ENCODE peak calls at places on chromosomes 3 and 15, in nine cellular contexts. O, J, W, S, D, I, F, L and R are unnamed samples.

GRCh38 chr3:32296251-32297204 is 58.0 kb downstream of the CMTM8 start:
- DNase-seq in S (peak), O (peak), F (peak), W (peak), J (no peak), D (peak), L (peak), I (no peak), R (peak)

GRCh38 chr3:52034651-52035050 is 21.7 kb downstream of the DUSP7 start:
- DNase-seq in I (no peak), J (no peak), D (no peak), F (no peak), L (no peak), W (no peak), O (no peak), S (no peak), R (no peak)

GRCh38 chr15:89430530-89431341 is 65.6 kb downstream of the RHCG start:
- DNase-seq in D (peak), L (peak), I (no peak), J (peak), W (peak), S (peak), F (peak), O (no peak), R (peak)

GRCh38 chr3:65827076-65827475 is 211.6 kb downstream of the MAGI1 start:
- DNase-seq in S (no peak), O (no peak), W (no peak), F (no peak), I (no peak), J (no peak), L (no peak), D (no peak), R (no peak)

GRCh38 chr3:71406945-71407629 is 176.4 kb downstream of the FOXP1 start:
- DNase-seq in F (no peak), L (no peak), S (no peak), D (no peak), J (no peak), W (no peak), O (peak), I (no peak), R (no peak)

GRCh38 chr3:77147836-77148578 is 108.1 kb downstream of the ROBO2 start:
- DNase-seq in L (no peak), W (no peak), F (no peak), D (no peak), J (no peak), I (no peak), O (no peak), S (no peak), R (no peak)

GRCh38 chr3:171204942-171205341 is 178.4 kb upstream of the SLC2A2 start:
- DNase-seq in S (no peak), I (no peak), W (no peak), O (no peak), L (no peak), D (no peak), F (no peak), J (no peak), R (no peak)

GRCh38 chr15:41568350-41569017 is 9.5 kb downstream of the TYRO3 start:
- DNase-seq in F (peak), D (no peak), W (no peak), O (no peak), L (peak), I (no peak), J (no peak), S (peak), R (no peak)

GRCh38 chr3:149258298-149258697 is 36.7 kb upstream of the CP start:
- DNase-seq in F (no peak), W (peak), J (no peak), L (no peak), I (no peak), S (no peak), O (no peak), D (no peak), R (no peak)

GRCh38 chr15:52368402-52368801 is 72.8 kb upstream of the MYO5C start:
- DNase-seq in S (no peak), W (no peak), D (no peak), I (no peak), J (no peak), L (no peak), O (no peak), F (no peak), R (no peak)

GRCh38 chr15:40290540-40291087 is 7.8 kb upstream of the ANKRD63 start:
- DNase-seq in J (no peak), I (no peak), S (no peak), O (no peak), W (no peak), D (no peak), L (no peak), F (no peak), R (no peak)

GRCh38 chr15:80442728-80443403 is 38.7 kb downstream of the ARNT2 start:
- DNase-seq in F (no peak), D (no peak), S (no peak), W (no peak), L (no peak), O (no peak), J (no peak), I (no peak), R (no peak)

GRCh38 chr15:74695597-74696397 is at the start of gene EDC3:
- DNase-seq in F (peak), W (peak), L (peak), J (peak), D (peak), O (peak), S (peak), I (peak), R (peak)

GRCh38 chr15:70851889-70852288 is 2.1 kb downstream of the LARP6 start:
- DNase-seq in J (no peak), L (no peak), S (no peak), W (no peak), I (no peak), D (no peak), F (no peak), O (no peak), R (no peak)

GRCh38 chr15:91132079-91132478 is 32.0 kb downstream of the SV2B start:
- DNase-seq in D (no peak), S (no peak), W (no peak), I (no peak), F (no peak), J (no peak), O (no peak), L (no peak), R (no peak)

DNA sequence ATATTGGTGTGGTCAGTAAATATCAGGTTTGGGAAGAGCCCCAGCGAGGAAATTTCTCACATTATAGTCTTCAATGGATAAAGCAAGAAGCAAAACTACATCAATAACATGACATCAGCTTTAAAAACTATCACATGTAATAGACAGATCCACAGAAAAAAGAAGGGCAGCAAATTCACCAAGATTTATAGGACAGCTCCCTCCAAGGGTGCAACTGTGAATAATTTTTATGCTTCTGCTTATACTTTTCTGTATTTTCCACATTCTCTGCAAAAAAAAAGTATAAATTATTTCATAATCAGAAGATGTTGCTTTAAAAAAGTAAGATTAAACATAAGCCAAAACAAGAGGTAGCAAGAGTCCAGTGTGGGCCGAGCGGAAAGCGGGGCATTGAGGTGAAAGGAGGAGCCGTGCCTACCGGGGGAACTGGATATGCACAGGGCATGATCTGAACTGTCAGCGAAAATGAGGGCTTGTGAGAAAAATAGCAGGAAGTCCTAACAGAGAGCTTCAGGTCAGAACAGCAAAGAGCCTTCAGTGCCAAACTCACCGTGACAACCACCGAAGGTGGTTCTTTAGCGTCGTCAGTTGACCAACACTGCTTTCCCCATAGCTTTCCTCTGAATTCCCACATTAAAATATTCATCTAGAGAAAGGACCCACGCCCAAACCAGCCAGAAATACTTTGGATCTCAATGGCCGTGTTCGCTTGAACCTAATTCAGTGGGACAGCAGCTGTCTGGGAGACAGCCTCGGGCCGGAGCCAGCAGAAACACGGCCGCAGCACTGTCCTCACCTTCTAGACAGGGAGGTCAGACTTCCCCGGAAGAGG is 59.9 kb downstream of the FAM174B start:
- DNase-seq in O (no peak), D (no peak), I (no peak), W (no peak), J (no peak), S (no peak), L (no peak), F (no peak), R (no peak)
- TF ChIP-seq CTCF in O (no peak), D (no peak), I (no peak), W (no peak), J (no peak), S (no peak), L (no peak), F (no peak), R (peak)

GRCh38 chr3:7632305-7632704 is 771.4 kb downstream of the GRM7 start:
- DNase-seq in O (no peak), J (no peak), L (no peak), S (no peak), D (no peak), I (no peak), F (no peak), W (no peak), R (no peak)

GRCh38 chr3:7637694-7638093 is 776.8 kb downstream of the GRM7 start:
- DNase-seq in O (no peak), J (no peak), F (no peak), I (no peak), W (no peak), D (no peak), L (no peak), S (no peak), R (no peak)

GRCh38 chr3:7640787-7641186 is 779.9 kb downstream of the GRM7 start:
- DNase-seq in L (no peak), O (no peak), W (no peak), S (no peak), F (no peak), J (no peak), D (no peak), I (no peak), R (no peak)

GRCh38 chr3:7638103-7638502 is 777.2 kb downstream of the GRM7 start:
- DNase-seq in O (no peak), D (no peak), S (no peak), W (no peak), J (no peak), F (no peak), L (no peak), I (no peak), R (no peak)
- TF ChIP-seq CTCF in O (no peak), D (no peak), S (no peak), W (no peak), J (no peak), F (no peak), L (no peak), I (no peak), R (no peak)

DNA sequence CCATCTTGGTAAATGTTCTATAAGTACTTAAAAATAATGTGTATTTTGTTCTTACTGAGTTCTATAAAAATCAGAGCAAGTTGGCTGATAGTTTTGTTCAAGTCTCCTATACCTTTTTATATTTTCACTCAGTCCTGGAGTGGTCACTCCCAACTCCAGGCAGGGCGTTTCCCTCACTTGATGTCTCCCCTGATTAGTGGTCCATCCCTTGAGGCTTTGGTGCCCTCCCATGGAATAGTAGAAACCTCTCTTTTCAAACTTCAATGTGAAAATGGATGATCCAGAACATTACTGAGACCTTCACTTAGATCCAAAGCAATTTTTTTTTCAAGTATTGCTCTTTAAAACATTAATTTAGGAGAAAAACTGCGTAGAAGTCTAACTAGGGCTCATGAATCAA is 25.0 kb upstream of the SCN10A start:
- DNase-seq in J (no peak), I (no peak), D (no peak), O (no peak), L (no peak), S (no peak), W (no peak), F (no peak), R (no peak)
- TF ChIP-seq CTCF in J (no peak), I (peak), D (no peak), O (no peak), L (no peak), S (no peak), W (no peak), F (no peak), R (peak)

GRCh38 chr15:97995881-97996603 is 35.5 kb downstream of the ARRDC4 start:
- DNase-seq in I (no peak), F (no peak), J (no peak), D (no peak), L (no peak), W (no peak), O (no peak), S (peak), R (no peak)
- TF ChIP-seq CTCF in I (peak), F (no peak), J (peak), D (peak), L (peak), W (peak), O (peak), S (peak), R (peak)

GRCh38 chr3:188782725-188783124 is 389.0 kb upstream of the TPRG1 start:
- DNase-seq in J (no peak), W (no peak), S (no peak), I (no peak), F (no peak), L (no peak), O (no peak), D (no peak), R (no peak)

GRCh38 chr3:188788621-188789081 is 383.1 kb upstream of the TPRG1 start:
- DNase-seq in S (no peak), I (no peak), O (no peak), D (no peak), F (no peak), L (no peak), W (no peak), J (peak), R (peak)

GRCh38 chr3:188780188-188781147 is 391.3 kb upstream of the TPRG1 start:
- DNase-seq in D (peak), I (no peak), L (no peak), O (no peak), S (no peak), W (no peak), J (no peak), F (no peak), R (no peak)

GRCh38 chr3:188789201-188789600 is 382.6 kb upstream of the TPRG1 start:
- DNase-seq in S (no peak), W (no peak), J (no peak), I (no peak), D (no peak), L (no peak), O (no peak), F (no peak), R (no peak)

GRCh38 chr3:188786424-188786823 is 385.3 kb upstream of the TPRG1 start:
- DNase-seq in I (no peak), F (no peak), L (no peak), D (no peak), S (no peak), W (no peak), J (no peak), O (no peak), R (no peak)
- TF ChIP-seq CTCF in I (no peak), F (no peak), L (no peak), D (no peak), S (no peak), W (no peak), J (no peak), O (no peak), R (no peak)

GRCh38 chr15:26069204-26069603 is 206.1 kb upstream of the ATP10A start:
- DNase-seq in F (no peak), O (no peak), L (peak), S (no peak), D (no peak), W (no peak), I (no peak), J (no peak), R (no peak)

GRCh38 chr15:26070095-26070532 is 207.0 kb upstream of the ATP10A start:
- DNase-seq in W (no peak), L (no peak), D (no peak), J (no peak), S (no peak), O (no peak), F (no peak), I (no peak), R (no peak)

GRCh38 chr15:26066896-26067295 is 203.8 kb upstream of the ATP10A start:
- DNase-seq in D (no peak), W (no peak), S (no peak), L (no peak), O (no peak), F (no peak), J (no peak), I (no peak), R (no peak)

GRCh38 chr15:26065723-26066122 is 202.6 kb upstream of the ATP10A start:
- DNase-seq in O (no peak), I (no peak), S (no peak), W (no peak), D (no peak), L (no peak), J (no peak), F (no peak), R (no peak)
- TF ChIP-seq CTCF in O (no peak), I (no peak), S (no peak), W (no peak), D (no peak), L (no peak), J (no peak), F (no peak), R (no peak)

GRCh38 chr3:104987859-104988258 is 378.9 kb upstream of the ALCAM start:
- DNase-seq in L (no peak), I (no peak), O (no peak), W (no peak), D (no peak), J (no peak), F (no peak), S (no peak), R (no peak)
- TF ChIP-seq CTCF in L (no peak), I (peak), O (no peak), W (no peak), D (no peak), J (no peak), F (no peak), S (no peak), R (peak)

GRCh38 chr3:111932962-111933361 is 45.9 kb upstream of the ABHD10 start:
- DNase-seq in J (no peak), D (no peak), O (no peak), L (no peak), W (no peak), F (no peak), S (no peak), I (no peak), R (no peak)
- TF ChIP-seq CTCF in J (no peak), D (no peak), O (no peak), L (no peak), W (no peak), F (no peak), S (no peak), I (no peak), R (no peak)

GRCh38 chr3:12901631-12902045 is 60.3 kb upstream of the RPL32 start:
- DNase-seq in F (no peak), J (no peak), I (no peak), W (no peak), S (no peak), L (no peak), O (no peak), D (peak), R (no peak)
- TF ChIP-seq CTCF in F (no peak), J (no peak), I (no peak), W (no peak), S (no peak), L (no peak), O (no peak), D (no peak), R (no peak)

GRCh38 chr3:15797600-15798303 is at the start of gene ANKRD28:
- DNase-seq in W (no peak), L (no peak), J (peak), S (peak), D (no peak), I (no peak), F (no peak), O (peak), R (peak)
- TF ChIP-seq CTCF in W (peak), L (no peak), J (peak), S (no peak), D (peak), I (peak), F (no peak), O (peak), R (peak)